ENCODE peak calls at places on chromosomes 13 and 19, in six cellular contexts. U, K, H, G, J and R are unnamed samples. For H3K4me1, the result is how much of the 10 kb centered on the place peaks cover.

GRCh38 chr13:32315255-32316029 is at the start of the genes BRCA2 and ZAR1L:
- DNase-seq in G (peak), K (peak), H (peak), U (peak), J (peak), R (peak)

GRCh38 chr19:10454267-10454666 is 33.9 kb downstream of the PDE4A start:
- DNase-seq in G (no peak), K (no peak), H (peak), J (peak), U (no peak), R (peak)

GRCh38 chr13:49060698-49061387 is 85.1 kb downstream of the FNDC3A start:
- DNase-seq in K (no peak), G (no peak), H (no peak), U (no peak), J (no peak), R (no peak)

GRCh38 chr13:62747629-62748028 is 1332.0 kb upstream of the PCDH20 start:
- DNase-seq in K (no peak), U (no peak), G (no peak), H (no peak), J (no peak), R (no peak)

GRCh38 chr19:11555246-11555645 is 3.8 kb downstream of the ELOF1 start:
- DNase-seq in J (no peak), H (no peak), K (no peak), G (no peak), U (no peak), R (no peak)

GRCh38 chr19:48926909-48927308 is 6.6 kb upstream of the DHDH start:
- DNase-seq in J (no peak), U (no peak), K (no peak), G (peak), H (peak), R (no peak)

GRCh38 chr13:30388401-30389283 is 33.7 kb upstream of the UBE2L5 start:
- DNase-seq in J (no peak), H (no peak), G (no peak), K (no peak), U (no peak), R (no peak)

GRCh38 chr19:3537438-3538240 is 1.3 kb upstream of the TEKTIP1 start:
- DNase-seq in H (peak), U (no peak), J (no peak), G (no peak), K (no peak), R (no peak)

GRCh38 chr13:93249259-93249917 is 22.8 kb downstream of the GPC6 start:
- DNase-seq in K (no peak), U (peak), H (no peak), G (no peak), J (no peak), R (no peak)

GRCh38 chr19:1214299-1214861 is 8.8 kb downstream of the STK11 start:
- DNase-seq in J (no peak), H (no peak), U (no peak), K (no peak), G (no peak), R (no peak)
- H3K4me1 ChIP-seq in J (under half), H (half or more), U (under half), K (under half), G (under half), R (half or more)

GRCh38 chr19:34051255-34051654 is 121.0 kb upstream of the LSM14A start:
- DNase-seq in G (no peak), H (no peak), J (no peak), K (no peak), U (no peak), R (no peak)

GRCh38 chr19:34044011-34044410 is 128.3 kb upstream of the LSM14A start:
- DNase-seq in H (no peak), G (no peak), U (no peak), J (no peak), K (no peak), R (peak)

DNA sequence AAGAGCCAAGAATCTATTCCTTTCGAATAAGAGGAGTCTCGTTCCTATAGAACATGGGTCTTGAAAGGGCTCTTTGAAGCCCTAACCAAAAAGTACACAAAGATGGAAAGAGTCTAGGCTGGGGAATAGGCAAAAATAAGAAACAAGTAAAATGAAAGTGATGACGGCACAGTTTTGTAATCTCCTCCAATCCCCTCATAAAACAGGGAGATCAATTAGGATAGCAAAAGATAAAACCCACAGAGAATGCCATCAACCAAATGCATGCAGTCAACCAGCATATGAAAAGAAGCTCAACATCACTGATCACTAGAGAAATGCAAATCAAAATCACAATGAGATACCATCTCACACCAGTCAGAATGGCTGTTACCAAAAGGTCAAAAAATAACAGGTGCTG is 122.4 kb upstream of the LSM14A start:
- DNase-seq in H (no peak), U (no peak), K (no peak), G (no peak), J (no peak), R (no peak)
- TF ChIP-seq YY1 in H (no peak), U (no peak), K (no peak), G (no peak), J (no peak), R (no peak)

GRCh38 chr13:51154029-51154555 is 43.0 kb upstream of the C13orf42 start:
- DNase-seq in U (no peak), G (no peak), H (peak), J (peak), K (no peak), R (no peak)

GRCh38 chr13:51153527-51153926 is 42.5 kb upstream of the C13orf42 start:
- DNase-seq in J (peak), K (no peak), G (no peak), U (no peak), H (no peak), R (no peak)

GRCh38 chr13:51158365-51158764 is 47.3 kb upstream of the C13orf42 start:
- DNase-seq in G (no peak), K (no peak), U (peak), J (peak), H (no peak), R (no peak)

GRCh38 chr13:51156666-51157065 is 45.6 kb upstream of the C13orf42 start:
- DNase-seq in G (no peak), U (no peak), J (peak), K (no peak), H (no peak), R (no peak)

DNA sequence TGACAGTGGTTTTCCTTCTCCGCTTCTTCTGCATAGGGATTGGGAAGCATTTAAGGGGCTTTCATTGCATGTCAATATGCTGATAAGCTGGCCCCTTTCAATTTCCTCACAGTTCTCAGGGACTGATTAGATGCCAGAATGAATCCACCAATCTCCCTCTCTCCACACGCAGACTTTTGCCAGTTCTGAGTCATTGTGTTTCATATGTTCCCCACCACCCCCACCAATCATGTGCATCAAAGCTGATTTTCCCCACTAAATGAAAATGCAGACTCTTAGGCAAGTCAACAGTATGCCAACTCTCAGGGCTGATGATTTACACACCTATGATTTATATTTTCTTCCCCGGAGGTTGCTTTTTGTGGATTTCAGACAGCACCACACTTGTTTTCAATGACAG is 47.8 kb upstream of the C13orf42 start:
- DNase-seq in G (no peak), J (peak), K (no peak), U (no peak), H (no peak), R (no peak)
- TF ChIP-seq ZNF274 in G (no peak), J (no peak), K (no peak), U (no peak), H (no peak), R (no peak)

GRCh38 chr19:18017275-18018083 is 9.5 kb downstream of the ARRDC2 start:
- DNase-seq in G (no peak), U (no peak), K (no peak), H (no peak), J (no peak), R (no peak)
- H3K4me1 ChIP-seq in G (under half), U (half or more), K (under half), H (under half), J (under half), R (under half)

GRCh38 chr19:41437944-41438574 is 1.7 kb downstream of the DMAC2 start:
- DNase-seq in G (no peak), U (no peak), H (no peak), K (no peak), J (no peak), R (no peak)

GRCh38 chr19:41442473-41443360 is at the start of gene ERICH4:
- DNase-seq in J (no peak), K (no peak), H (peak), G (no peak), U (no peak), R (no peak)

GRCh38 chr19:41439441-41440222 is at the start of gene DMAC2:
- DNase-seq in G (peak), U (peak), J (peak), K (peak), H (peak), R (peak)

GRCh38 chr19:41443813-41444455 is 978 bp downstream of the ERICH4 start:
- DNase-seq in K (no peak), H (peak), U (no peak), G (no peak), J (no peak), R (no peak)

GRCh38 chr19:41441321-41441945 is 1.5 kb upstream of the ERICH4 start:
- DNase-seq in H (no peak), K (no peak), U (no peak), J (no peak), G (no peak), R (no peak)
- TF ChIP-seq YY1 in H (no peak), K (no peak), U (no peak), J (no peak), G (no peak), R (no peak)

GRCh38 chr13:65943711-65944110 is 1286.4 kb downstream of the PCDH9 start:
- DNase-seq in K (no peak), U (no peak), G (no peak), H (no peak), J (no peak), R (no peak)
- TF ChIP-seq ZNF274 in K (no peak), U (no peak), G (no peak), H (no peak), J (no peak), R (no peak)

DNA sequence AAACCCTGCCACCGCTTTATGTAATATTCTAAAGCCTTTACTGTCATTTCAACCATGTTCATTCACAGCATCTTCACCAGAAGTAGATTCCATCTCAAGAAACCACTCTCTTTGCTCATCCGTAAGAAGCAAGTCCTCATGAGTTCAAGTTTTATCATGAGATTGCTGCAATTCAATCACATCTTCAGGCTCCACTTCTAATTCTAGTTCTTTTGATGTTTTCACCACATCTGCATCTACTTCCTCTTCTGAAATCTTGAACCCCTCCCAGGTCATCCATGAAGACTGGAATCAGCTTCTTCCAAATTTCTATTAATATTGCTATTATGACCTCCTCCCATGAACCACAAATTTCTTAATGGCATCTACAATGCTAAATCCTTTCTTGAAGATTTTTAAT is 83.9 kb downstream of the FOXO1 start:
- DNase-seq in J (no peak), G (no peak), U (no peak), H (no peak), K (no peak), R (no peak)
- H3K4me1 ChIP-seq in J (under half), G (under half), U (half or more), H (under half), K (under half), R (under half)

DNA sequence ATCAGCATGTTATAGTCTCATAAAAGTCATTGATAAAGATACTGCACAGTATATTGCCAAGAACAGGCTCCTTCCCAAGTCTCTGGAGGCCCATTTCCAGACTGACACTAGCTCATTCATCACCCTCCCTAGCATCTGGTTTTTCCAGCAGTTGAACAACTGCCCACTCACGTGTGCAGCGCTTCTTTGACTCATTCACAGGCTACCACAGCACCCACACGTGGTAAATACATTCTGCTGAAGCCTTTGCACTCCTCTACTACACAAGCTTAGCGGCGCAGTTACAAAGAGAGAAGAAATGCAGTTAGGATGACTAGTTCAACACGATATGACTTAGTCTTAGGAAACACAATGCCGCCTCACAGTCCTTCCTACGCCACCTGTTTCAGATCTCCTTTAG is 87.7 kb downstream of the DOCK9 start:
- DNase-seq in K (no peak), H (no peak), J (no peak), U (no peak), G (no peak), R (no peak)
- TF ChIP-seq YY1 in K (no peak), H (no peak), J (no peak), U (no peak), G (no peak), R (no peak)

DNA sequence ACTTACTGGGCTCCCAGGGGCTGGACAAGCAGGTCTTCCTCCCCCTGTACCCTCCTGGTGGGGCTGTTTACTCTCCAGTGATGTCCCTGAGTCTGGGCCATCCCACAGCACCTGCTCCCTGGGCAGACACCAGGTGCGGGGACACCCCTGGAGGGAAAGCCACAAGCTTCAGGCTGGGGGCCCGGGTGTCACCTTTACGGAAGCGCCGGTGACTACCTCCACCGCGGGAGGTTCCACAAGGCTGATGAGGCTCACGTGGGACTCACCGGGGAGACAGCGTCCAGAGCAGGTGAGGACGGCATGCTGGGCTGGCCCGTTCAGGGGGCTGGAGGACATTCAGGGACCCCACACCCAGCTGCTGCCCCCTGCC is 24.9 kb downstream of the NFILZ start:
- DNase-seq in H (peak), K (no peak), U (no peak), G (no peak), J (no peak), R (no peak)
- TF ChIP-seq ZNF274 in H (no peak), K (no peak), U (no peak), G (no peak), J (no peak), R (no peak)

DNA sequence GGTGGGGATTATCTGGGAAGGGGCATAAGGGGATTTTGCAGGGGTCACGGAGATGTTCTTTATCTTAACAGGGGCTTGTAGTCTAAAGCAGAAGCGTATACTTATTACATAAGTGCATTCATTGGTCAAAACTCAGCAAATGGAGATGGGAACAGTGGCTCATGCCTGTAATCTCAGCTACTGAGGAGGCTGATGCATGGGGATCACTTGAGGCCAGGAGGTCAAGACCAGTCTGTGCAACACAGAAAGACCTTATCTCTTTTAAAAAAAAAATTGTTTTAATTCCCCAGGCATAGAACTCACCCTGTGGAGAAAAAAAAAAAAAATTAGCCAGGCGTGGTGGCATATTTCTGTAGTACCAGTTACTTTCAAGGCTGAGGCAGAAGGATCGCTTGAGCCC is 18.9 kb downstream of the FAM187B start:
- DNase-seq in H (no peak), J (no peak), U (no peak), K (no peak), G (no peak), R (no peak)
- H3K4me1 ChIP-seq in H (under half), J (under half), U (under half), K (half or more), G (under half), R (under half)